ENCODE peak calls at places on chromosomes 11 and 22, in nine cellular contexts. K is progenitor cell of endocrine pancreas; F is endodermal cell; R is activated T-cell treated with anti-CD3 and anti-CD28 coated beads, Interleukin-2, amount 50 U/mL, for 48 hours; D is non-pigmented ciliary epithelial cell; T is T-cell; X is colonic mucosa; I is IMR-90; Y is retina. M is an unnamed sample.

GRCh38 chr11:44709966-44710365 is 16.8 kb upstream of the TSPAN18 start:
- DNase-seq in K (no peak), F (no peak), R (no peak), D (no peak), T (no peak), X (no peak), I (peak; percentile 27), Y (no peak), M (no peak)

GRCh38 chr22:21816787-21817496 is 50.5 kb downstream of the MAPK1 start:
- DNase-seq in K (no peak), F (no peak), R (peak; percentile 45), D (peak; percentile 77), T (peak; percentile 31), X (peak; percentile 18), I (peak; percentile 95), Y (no peak), M (peak; percentile 80)

GRCh38 chr22:49215840-49216239 is 611.8 kb downstream of the BRD1 start:
- DNase-seq in K (peak; percentile 2), F (peak; percentile 7), R (no peak), D (no peak), T (no peak), X (no peak), I (no peak), Y (no peak), M (no peak)

GRCh38 chr11:89205378-89205777 is 27.7 kb downstream of the TYR start:
- DNase-seq in K (no peak), F (no peak), R (no peak), D (no peak), T (no peak), X (no peak), I (no peak), Y (no peak), M (no peak)

GRCh38 chr22:30754971-30755759 is 60.5 kb downstream of the OSBP2 start:
- DNase-seq in K (peak; percentile 29), F (peak; percentile 89), R (peak; percentile 68), D (peak; percentile 50), T (peak; percentile 31), X (peak; percentile 68), I (peak; percentile 84), Y (peak; percentile 67), M (peak; percentile 64)

GRCh38 chr11:63549411-63549810 is 12.8 kb downstream of the PLAAT4 start:
- DNase-seq in K (no peak), F (peak; percentile 30), R (no peak), D (no peak), T (no peak), X (peak; percentile 6), I (no peak), Y (no peak), M (no peak)

GRCh38 chr22:35663371-35663770 is 15.1 kb downstream of the APOL6 start:
- DNase-seq in K (no peak), F (no peak), R (no peak), D (no peak), T (no peak), X (no peak), I (no peak), Y (no peak), M (no peak)

GRCh38 chr11:35725880-35726279 is 63.3 kb downstream of the TRIM44 start:
- DNase-seq in K (no peak), F (no peak), R (no peak), D (peak; percentile 70), T (no peak), X (no peak), I (peak; percentile 88), Y (no peak), M (peak; percentile 85)

GRCh38 chr11:88250566-88251080 is 75.4 kb upstream of the RAB38 start:
- DNase-seq in K (no peak), F (no peak), R (no peak), D (no peak), T (no peak), X (no peak), I (no peak), Y (peak; percentile 32), M (no peak)

GRCh38 chr11:111310088-111310487 is 11.7 kb downstream of the POU2AF3 start:
- DNase-seq in K (no peak), F (no peak), R (no peak), D (no peak), T (no peak), X (peak; percentile 50), I (no peak), Y (no peak), M (no peak)

GRCh38 chr22:32992821-32993220 is 65.4 kb downstream of the SYN3 start:
- DNase-seq in K (no peak), F (no peak), R (no peak), D (no peak), T (no peak), X (no peak), I (no peak), Y (no peak), M (no peak)

GRCh38 chr11:110430267-110431211 is 791 bp downstream of the FDX1 start:
- DNase-seq in K (no peak), F (no peak), R (peak; percentile 56), D (no peak), T (peak; percentile 39), X (peak; percentile 75), I (peak; percentile 56), Y (peak; percentile 78), M (no peak)

GRCh38 chr11:60193687-60194433 is 11.0 kb upstream of the MS4A6A start:
- DNase-seq in K (peak; percentile 32), F (peak; percentile 90), R (peak; percentile 80), D (no peak), T (peak; percentile 29), X (peak; percentile 77), I (peak; percentile 11), Y (no peak), M (peak; percentile 80)

GRCh38 chr22:25564979-25565677 is 653 bp downstream of the GRK3 start:
- DNase-seq in K (peak; percentile 22), F (peak; percentile 87), R (peak; percentile 39), D (no peak), T (no peak), X (peak; percentile 26), I (no peak), Y (peak; percentile 79), M (no peak)

GRCh38 chr11:93229876-93230275 is 32.1 kb upstream of the SLC36A4 start:
- DNase-seq in K (no peak), F (no peak), R (no peak), D (no peak), T (no peak), X (no peak), I (no peak), Y (no peak), M (no peak)

GRCh38 chr11:104841185-104841584 is 57.1 kb downstream of the CASP12 start:
- DNase-seq in K (no peak), F (no peak), R (no peak), D (no peak), T (no peak), X (no peak), I (no peak), Y (no peak), M (no peak)

GRCh38 chr11:17951685-17952388 is 61.0 kb downstream of the SERGEF start:
- DNase-seq in K (no peak), F (no peak), R (no peak), D (no peak), T (no peak), X (no peak), I (no peak), Y (no peak), M (no peak)

GRCh38 chr11:64900263-64900678 is 16.7 kb downstream of the ATG2A start:
- DNase-seq in K (no peak), F (no peak), R (peak; percentile 68), D (no peak), T (peak; percentile 53), X (no peak), I (peak; percentile 13), Y (no peak), M (no peak)

GRCh38 chr22:20405931-20406685 is 12.2 kb downstream of the ZNF74 start:
- DNase-seq in K (no peak), F (no peak), R (no peak), D (no peak), T (no peak), X (no peak), I (no peak), Y (no peak), M (no peak)

GRCh38 chr11:132719684-132720083 is 812.6 kb downstream of the OPCML start:
- DNase-seq in K (no peak), F (no peak), R (no peak), D (no peak), T (no peak), X (no peak), I (no peak), Y (no peak), M (no peak)

GRCh38 chr22:43166132-43166930 is 15.0 kb downstream of the TSPO start:
- DNase-seq in K (no peak), F (no peak), R (no peak), D (no peak), T (no peak), X (no peak), I (no peak), Y (no peak), M (no peak)

M was measured in brain microvascular endothelial cell.